ENCODE peak calls at places on chromosome 6, in five cellular contexts. S is activated naive CD8-positive, alpha-beta T cell treated with anti-CD3 and anti-CD28 coated beads, Interleukin-2, amount 50 U/mL, for 16 hours; X is GDM1; J is T-helper 2 cell; D is CMK. F is an unnamed sample.

GRCh38 chr6:106477158-106477557 is 116.6 kb downstream of the CRYBG1 start:
- DNase-seq in S (no peak), X (no peak), J (no peak), D (no peak), F (no peak)

GRCh38 chr6:110875548-110876169 is 1.1 kb downstream of the AMD1 start:
- DNase-seq in S (peak), X (no peak), J (peak), D (no peak), F (peak)

GRCh38 chr6:33199687-33200233 is 705 bp downstream of the RXRB start:
- DNase-seq in S (peak), X (peak), J (no peak), D (peak), F (peak)

GRCh38 chr6:140314675-140315074 is 940.2 kb upstream of the CITED2 start:
- DNase-seq in S (no peak), X (no peak), J (no peak), D (no peak), F (no peak)

GRCh38 chr6:165618241-165618640 is 44.8 kb downstream of the PDE10A start:
- DNase-seq in S (no peak), X (no peak), J (no peak), D (no peak), F (no peak)

GRCh38 chr6:170271771-170272314 is 19.0 kb downstream of the DLL1 start:
- DNase-seq in S (peak), X (peak), J (peak), D (no peak), F (peak)

GRCh38 chr6:11964729-11965128 is 47.4 kb upstream of the HIVEP1 start:
- DNase-seq in S (no peak), X (no peak), J (no peak), D (no peak), F (no peak)

GRCh38 chr6:105621564-105622175 is 218.8 kb upstream of the PREP start:
- DNase-seq in S (no peak), X (no peak), J (no peak), D (no peak), F (no peak)

GRCh38 chr6:72554761-72555221 is 67.1 kb upstream of the KCNQ5 start:
- DNase-seq in S (no peak), X (no peak), J (no peak), D (no peak), F (no peak)

GRCh38 chr6:12136905-12137304 is 124.8 kb downstream of the HIVEP1 start:
- DNase-seq in S (no peak), X (no peak), J (no peak), D (no peak), F (no peak)

F was measured in effector CD8-positive, alpha-beta T cell.